ENCODE peak calls at places on chromosomes 13 and 19, in six cellular contexts. One of them, this sample, is unnamed.

GRCh38 chr13:81658598-81659370 is 1317.9 kb upstream of the SPRY2 start:
- DNase-seq in uterus: no peak
- DNase-seq in body of pancreas: no peak
- DNase-seq in A549: no peak
- DNase-seq in heart left ventricle: no peak
- DNase-seq in ovary: no peak
- DNase-seq in this sample: no peak

GRCh38 chr19:7622933-7623685 is 6.2 kb downstream of the XAB2 start:
- DNase-seq in uterus: no peak
- DNase-seq in body of pancreas: no peak
- DNase-seq in A549: no peak
- DNase-seq in heart left ventricle: no peak
- DNase-seq in ovary: no peak
- DNase-seq in this sample: no peak

GRCh38 chr13:42039457-42039945 is 8.9 kb upstream of the DGKH start:
- DNase-seq in uterus: peak; percentile 24
- DNase-seq in body of pancreas: no peak
- DNase-seq in A549: peak; percentile 20
- DNase-seq in heart left ventricle: no peak
- DNase-seq in ovary: no peak
- DNase-seq in this sample: peak; percentile 24

GRCh38 chr13:21014666-21015170 is 46.7 kb downstream of the LATS2 start:
- DNase-seq in uterus: no peak
- DNase-seq in body of pancreas: peak; percentile 53
- DNase-seq in A549: no peak
- DNase-seq in heart left ventricle: no peak
- DNase-seq in ovary: peak; percentile 65
- DNase-seq in this sample: no peak

GRCh38 chr13:72692884-72693514 is 34.4 kb downstream of the MZT1 start:
- DNase-seq in uterus: no peak
- DNase-seq in body of pancreas: no peak
- DNase-seq in A549: no peak
- DNase-seq in heart left ventricle: no peak
- DNase-seq in ovary: no peak
- DNase-seq in this sample: no peak

GRCh38 chr19:28468701-28469459 is 744.1 kb downstream of the UQCRFS1 start:
- DNase-seq in uterus: no peak
- DNase-seq in body of pancreas: peak; percentile 47
- DNase-seq in A549: no peak
- DNase-seq in heart left ventricle: no peak
- DNase-seq in ovary: no peak
- DNase-seq in this sample: no peak

GRCh38 chr13:109873351-109874123 is 87.2 kb upstream of the IRS2 start:
- DNase-seq in uterus: no peak
- DNase-seq in body of pancreas: no peak
- DNase-seq in A549: no peak
- DNase-seq in heart left ventricle: no peak
- DNase-seq in ovary: no peak
- DNase-seq in this sample: no peak

GRCh38 chr13:40343550-40344269 is 322.7 kb downstream of the FOXO1 start:
- DNase-seq in uterus: no peak
- DNase-seq in body of pancreas: no peak
- DNase-seq in A549: no peak
- DNase-seq in heart left ventricle: no peak
- DNase-seq in ovary: no peak
- DNase-seq in this sample: no peak

GRCh38 chr13:31322025-31322424 is 122.2 kb downstream of the B3GLCT start:
- DNase-seq in uterus: peak; percentile 50
- DNase-seq in body of pancreas: peak; percentile 22
- DNase-seq in A549: no peak
- DNase-seq in heart left ventricle: no peak
- DNase-seq in ovary: no peak
- DNase-seq in this sample: no peak

GRCh38 chr13:28611654-28612131 is 47.2 kb upstream of the POMP start:
- DNase-seq in uterus: no peak
- DNase-seq in body of pancreas: no peak
- DNase-seq in A549: no peak
- DNase-seq in heart left ventricle: no peak
- DNase-seq in ovary: no peak
- DNase-seq in this sample: no peak

GRCh38 chr19:602391-603301 is 13.0 kb downstream of the HCN2 start:
- DNase-seq in uterus: no peak
- DNase-seq in body of pancreas: no peak
- DNase-seq in A549: no peak
- DNase-seq in heart left ventricle: no peak
- DNase-seq in ovary: no peak
- DNase-seq in this sample: no peak

GRCh38 chr13:74251778-74252519 is 117.7 kb upstream of the KLF12 start:
- DNase-seq in uterus: no peak
- DNase-seq in body of pancreas: no peak
- DNase-seq in A549: no peak
- DNase-seq in heart left ventricle: no peak
- DNase-seq in ovary: no peak
- DNase-seq in this sample: no peak

GRCh38 chr13:98664924-98665637 is 87.4 kb downstream of the SLC15A1 start:
- DNase-seq in uterus: no peak
- DNase-seq in body of pancreas: no peak
- DNase-seq in A549: no peak
- DNase-seq in heart left ventricle: no peak
- DNase-seq in ovary: no peak
- DNase-seq in this sample: no peak

GRCh38 chr13:97261254-97262015 is 39.3 kb downstream of the MBNL2 start:
- DNase-seq in uterus: no peak
- DNase-seq in body of pancreas: no peak
- DNase-seq in A549: no peak
- DNase-seq in heart left ventricle: no peak
- DNase-seq in ovary: no peak
- DNase-seq in this sample: no peak

GRCh38 chr13:42981853-42982252 is 10.2 kb downstream of the EPSTI1 start:
- DNase-seq in uterus: no peak
- DNase-seq in body of pancreas: no peak
- DNase-seq in A549: no peak
- DNase-seq in heart left ventricle: no peak
- DNase-seq in ovary: no peak
- DNase-seq in this sample: no peak

GRCh38 chr19:47099576-47100050 is 14.0 kb downstream of the ZC3H4 start:
- DNase-seq in uterus: no peak
- DNase-seq in body of pancreas: no peak
- DNase-seq in A549: no peak
- DNase-seq in heart left ventricle: peak; percentile 10
- DNase-seq in ovary: no peak
- DNase-seq in this sample: no peak

GRCh38 chr13:46388846-46389245 is 1.8 kb upstream of the RUBCNL start:
- DNase-seq in uterus: no peak
- DNase-seq in body of pancreas: no peak
- DNase-seq in A549: no peak
- DNase-seq in heart left ventricle: no peak
- DNase-seq in ovary: no peak
- DNase-seq in this sample: no peak

GRCh38 chr13:73059460-73060250 is 850 bp downstream of the KLF5 start:
- DNase-seq in uterus: peak; percentile 18
- DNase-seq in body of pancreas: peak; percentile 88
- DNase-seq in A549: no peak
- DNase-seq in heart left ventricle: peak; percentile 80
- DNase-seq in ovary: peak; percentile 65
- DNase-seq in this sample: no peak

GRCh38 chr13:25761041-25761440 is 290.8 kb downstream of the SHISA2 start:
- DNase-seq in uterus: no peak
- DNase-seq in body of pancreas: no peak
- DNase-seq in A549: no peak
- DNase-seq in heart left ventricle: no peak
- DNase-seq in ovary: no peak
- DNase-seq in this sample: no peak

GRCh38 chr13:73399347-73400216 is 340.8 kb downstream of the KLF5 start:
- DNase-seq in uterus: no peak
- DNase-seq in body of pancreas: peak; percentile 8
- DNase-seq in A549: no peak
- DNase-seq in heart left ventricle: no peak
- DNase-seq in ovary: no peak
- DNase-seq in this sample: no peak

GRCh38 chr19:4715529-4716221 is 8.0 kb downstream of the DPP9 start:
- DNase-seq in uterus: no peak
- DNase-seq in body of pancreas: peak; percentile 59
- DNase-seq in A549: no peak
- DNase-seq in heart left ventricle: no peak
- DNase-seq in ovary: no peak
- DNase-seq in this sample: no peak

GRCh38 chr19:55488986-55489710 is 912 bp downstream of the SSC5D start:
- DNase-seq in uterus: peak; percentile 65
- DNase-seq in body of pancreas: no peak
- DNase-seq in A549: no peak
- DNase-seq in heart left ventricle: no peak
- DNase-seq in ovary: peak; percentile 70
- DNase-seq in this sample: no peak

GRCh38 chr19:51777570-51778460 is 16.8 kb downstream of the FPR2 start:
- DNase-seq in uterus: peak; percentile 63
- DNase-seq in body of pancreas: peak; percentile 66
- DNase-seq in A549: peak; percentile 20
- DNase-seq in heart left ventricle: no peak
- DNase-seq in ovary: peak; percentile 82
- DNase-seq in this sample: peak; percentile 51

GRCh38 chr19:51783373-51783772 is 11.6 kb upstream of the FPR3 start:
- DNase-seq in uterus: no peak
- DNase-seq in body of pancreas: no peak
- DNase-seq in A549: no peak
- DNase-seq in heart left ventricle: no peak
- DNase-seq in ovary: no peak
- DNase-seq in this sample: no peak

GRCh38 chr19:51784109-51784785 is 10.7 kb upstream of the FPR3 start:
- DNase-seq in uterus: no peak
- DNase-seq in body of pancreas: no peak
- DNase-seq in A549: no peak
- DNase-seq in heart left ventricle: no peak
- DNase-seq in ovary: no peak
- DNase-seq in this sample: no peak

GRCh38 chr19:51784922-51785690 is 9.9 kb upstream of the FPR3 start:
- DNase-seq in uterus: peak; percentile 43
- DNase-seq in body of pancreas: peak; percentile 11
- DNase-seq in A549: no peak
- DNase-seq in heart left ventricle: peak; percentile 69
- DNase-seq in ovary: no peak
- DNase-seq in this sample: peak; percentile 58

DNA sequence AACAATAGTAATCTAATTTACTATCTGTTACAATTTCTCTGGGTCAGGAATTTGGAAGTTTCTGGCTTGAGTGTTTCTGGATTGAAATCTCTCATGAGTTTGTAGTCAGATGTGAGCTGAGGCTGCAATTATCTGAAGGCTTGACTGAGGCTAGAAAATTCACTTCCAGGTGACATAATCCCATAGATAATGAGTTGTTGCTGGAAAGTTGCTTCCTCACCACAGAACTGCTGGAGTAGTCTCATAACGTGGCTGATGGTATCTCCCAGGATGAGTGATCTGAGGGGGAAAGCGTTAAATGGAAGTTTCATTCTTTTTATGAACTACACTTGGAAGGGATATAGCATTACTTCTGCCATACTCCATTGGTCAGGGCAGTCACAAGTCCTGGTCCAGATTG is 15.3 kb upstream of the FPR3 start:
- DNase-seq in uterus: no peak
- DNase-seq in body of pancreas: no peak
- DNase-seq in A549: no peak
- DNase-seq in heart left ventricle: no peak
- DNase-seq in ovary: no peak
- DNase-seq in this sample: no peak
- H3K4me1 ChIP-seq in uterus: no peaks in the 10 kb centered on the region
- H3K4me1 ChIP-seq in body of pancreas: no peaks in the 10 kb centered on the region
- H3K4me1 ChIP-seq in A549: no peaks in the 10 kb centered on the region
- H3K4me1 ChIP-seq in heart left ventricle: no peaks in the 10 kb centered on the region
- H3K4me1 ChIP-seq in ovary: peaks cover 2% of the 10 kb centered on the region
- H3K4me1 ChIP-seq in this sample: peaks cover 9% of the 10 kb centered on the region

GRCh38 chr13:80341098-80341701 is at the start of gene SPRY2:
- DNase-seq in uterus: peak; percentile 92
- DNase-seq in body of pancreas: peak; percentile 96
- DNase-seq in A549: peak; percentile 74
- DNase-seq in heart left ventricle: peak; percentile 96
- DNase-seq in ovary: peak; percentile 90
- DNase-seq in this sample: peak; percentile 91

GRCh38 chr13:80340643-80341097 is 256 bp downstream of the SPRY2 start:
- DNase-seq in uterus: no peak
- DNase-seq in body of pancreas: no peak
- DNase-seq in A549: no peak
- DNase-seq in heart left ventricle: no peak
- DNase-seq in ovary: no peak
- DNase-seq in this sample: no peak

GRCh38 chr13:80338781-80339577 is 1.9 kb downstream of the SPRY2 start:
- DNase-seq in uterus: peak; percentile 50
- DNase-seq in body of pancreas: peak; percentile 78
- DNase-seq in A549: no peak
- DNase-seq in heart left ventricle: peak; percentile 80
- DNase-seq in ovary: peak; percentile 72
- DNase-seq in this sample: peak; percentile 55

GRCh38 chr13:80339578-80339840 is 1.4 kb downstream of the SPRY2 start:
- DNase-seq in uterus: no peak
- DNase-seq in body of pancreas: no peak
- DNase-seq in A549: no peak
- DNase-seq in heart left ventricle: no peak
- DNase-seq in ovary: no peak
- DNase-seq in this sample: no peak

GRCh38 chr13:80339841-80340642 is 884 bp downstream of the SPRY2 start:
- DNase-seq in uterus: peak; percentile 28
- DNase-seq in body of pancreas: peak; percentile 61
- DNase-seq in A549: no peak
- DNase-seq in heart left ventricle: peak; percentile 83
- DNase-seq in ovary: peak; percentile 66
- DNase-seq in this sample: peak; percentile 36
- TF ChIP-seq POLR2A in uterus: no peak
- TF ChIP-seq POLR2A in body of pancreas: peak; percentile 45
- TF ChIP-seq POLR2A in A549: no peak
- TF ChIP-seq POLR2A in heart left ventricle: no peak
- TF ChIP-seq POLR2A in ovary: no peak
- TF ChIP-seq POLR2A in this sample: no peak

GRCh38 chr13:19818223-19818842 is 35.6 kb upstream of the PSPC1 start:
- DNase-seq in uterus: peak; percentile 14
- DNase-seq in body of pancreas: peak; percentile 63
- DNase-seq in A549: peak; percentile 7
- DNase-seq in heart left ventricle: peak; percentile 67
- DNase-seq in ovary: peak; percentile 41
- DNase-seq in this sample: no peak
- TF ChIP-seq CTCF in uterus: no peak
- TF ChIP-seq CTCF in body of pancreas: peak; percentile 32
- TF ChIP-seq CTCF in A549: peak; percentile 34
- TF ChIP-seq CTCF in heart left ventricle: peak; percentile 46
- TF ChIP-seq CTCF in ovary: no peak
- TF ChIP-seq CTCF in this sample: peak; percentile 8

GRCh38 chr13:33217256-33217655 is 68.3 kb downstream of the STARD13 start:
- DNase-seq in uterus: no peak
- DNase-seq in body of pancreas: no peak
- DNase-seq in A549: no peak
- DNase-seq in heart left ventricle: no peak
- DNase-seq in ovary: no peak
- DNase-seq in this sample: no peak
- H3K4me1 ChIP-seq in uterus: peaks cover 4% of the 10 kb centered on the region
- H3K4me1 ChIP-seq in body of pancreas: peaks cover 33% of the 10 kb centered on the region
- H3K4me1 ChIP-seq in A549: peaks cover 13% of the 10 kb centered on the region
- H3K4me1 ChIP-seq in heart left ventricle: peaks cover 28% of the 10 kb centered on the region
- H3K4me1 ChIP-seq in ovary: peaks cover 10% of the 10 kb centered on the region
- H3K4me1 ChIP-seq in this sample: peaks cover 61% of the 10 kb centered on the region

This sample was measured in tibial nerve.